ENCODE peak calls at places on chromosome 20, in nine cellular contexts. N is SK-N-MC, I is transverse colon, G is SK-N-SH, L is breast epithelium, C is sigmoid colon, R is K562, P is GM23338, S is stomach. T is an unnamed sample.
A peak's percentile ranks its signal among the peaks of the same experiment; 100 is the strongest.

GRCh38 chr20:49187330-49188100 is 619 bp downstream of the STAU1 start:
- DNase-seq in N (no peak), I (peak; percentile 23), G (peak; percentile 77), L (no peak), C (peak; percentile 70), R (no peak), P (peak; percentile 58), S (peak; percentile 28), T (no peak)

GRCh38 chr20:19649041-19649440 is 109.0 kb upstream of the RIN2 start:
- DNase-seq in N (no peak), I (no peak), G (no peak), L (no peak), C (no peak), R (no peak), P (no peak), S (no peak), T (no peak)

GRCh38 chr20:20329564-20329963 is 38.3 kb upstream of the INSM1 start:
- DNase-seq in N (no peak), I (no peak), G (no peak), L (no peak), C (no peak), R (no peak), P (no peak), S (no peak), T (no peak)

GRCh38 chr20:53773792-53774371 is 180.2 kb upstream of the ZNF217 start:
- DNase-seq in N (no peak), I (no peak), G (no peak), L (no peak), C (no peak), R (no peak), P (no peak), S (no peak), T (no peak)

GRCh38 chr20:23232679-23233308 is 117.8 kb upstream of the NXT1 start:
- DNase-seq in N (no peak), I (no peak), G (no peak), L (no peak), C (no peak), R (no peak), P (no peak), S (no peak), T (no peak)

GRCh38 chr20:60474385-60474910 is 516.2 kb downstream of the CDH26 start:
- DNase-seq in N (no peak), I (no peak), G (no peak), L (no peak), C (no peak), R (no peak), P (no peak), S (no peak), T (no peak)

GRCh38 chr20:297098-297924 is at the start of gene ZCCHC3:
- DNase-seq in N (no peak), I (peak; percentile 86), G (peak; percentile 96), L (peak; percentile 79), C (peak; percentile 96), R (peak; percentile 68), P (peak; percentile 97), S (peak; percentile 83), T (peak; percentile 95)

GRCh38 chr20:52494244-52494643 is 302.7 kb upstream of the ZFP64 start:
- DNase-seq in N (no peak), I (no peak), G (no peak), L (no peak), C (no peak), R (no peak), P (no peak), S (no peak), T (no peak)

GRCh38 chr20:59777814-59778575 is 155.4 kb downstream of the SYCP2 start:
- DNase-seq in N (no peak), I (no peak), G (no peak), L (peak; percentile 24), C (peak; percentile 55), R (no peak), P (no peak), S (peak; percentile 20), T (no peak)

GRCh38 chr20:9831032-9831431 is 7.8 kb downstream of the PAK5 start:
- DNase-seq in N (no peak), I (no peak), G (no peak), L (no peak), C (no peak), R (no peak), P (peak; percentile 59), S (no peak), T (no peak)

GRCh38 chr20:33399924-33400323 is 1.4 kb downstream of the CDK5RAP1 start:
- DNase-seq in N (no peak), I (no peak), G (no peak), L (no peak), C (no peak), R (no peak), P (no peak), S (no peak), T (no peak)

GRCh38 chr20:53853451-53853713 is 217.0 kb downstream of the BCAS1 start:
- DNase-seq in N (no peak), I (no peak), G (no peak), L (no peak), C (no peak), R (no peak), P (no peak), S (no peak), T (no peak)

GRCh38 chr20:49037962-49038387 is 8.1 kb upstream of the CSE1L start:
- DNase-seq in N (no peak), I (no peak), G (no peak), L (no peak), C (no peak), R (no peak), P (no peak), S (no peak), T (no peak)

DNA sequence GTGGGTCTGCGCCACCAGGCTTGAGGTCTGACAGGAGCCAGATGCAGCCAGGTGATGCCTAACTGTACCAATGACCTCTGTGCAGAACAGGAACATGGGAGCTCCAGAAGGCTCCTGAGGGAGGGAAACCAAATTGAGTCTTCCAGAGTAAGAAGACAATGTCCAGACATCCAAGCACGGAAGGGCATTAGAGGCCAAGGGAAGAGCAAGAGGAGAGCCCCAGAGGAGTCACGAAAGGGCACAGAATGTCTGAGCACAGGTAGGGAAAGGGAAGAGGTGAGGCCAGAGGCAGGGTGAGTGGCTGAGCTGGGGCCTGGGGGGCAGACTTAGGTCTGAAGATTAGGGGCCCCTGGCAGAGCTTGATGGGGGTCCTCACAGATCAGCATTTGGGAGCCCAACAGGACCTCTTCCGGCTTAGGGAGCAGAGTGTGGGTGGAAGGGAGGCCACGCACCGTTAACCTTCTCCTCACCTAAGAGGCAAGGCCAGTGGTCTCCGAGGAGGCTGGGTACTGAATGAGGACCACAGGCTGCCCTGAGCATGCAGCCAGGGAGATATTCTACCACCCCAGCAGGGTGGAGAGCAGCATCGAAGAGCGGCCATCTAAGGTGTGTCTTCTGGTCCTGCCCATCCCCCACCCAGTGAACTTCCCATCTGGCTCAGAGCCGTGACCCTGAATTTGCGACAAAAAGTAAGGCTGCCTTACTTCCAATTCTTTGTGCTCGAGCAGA is 41.7 kb downstream of the RRBP1 start:
- DNase-seq in N (no peak), I (no peak), G (no peak), L (no peak), C (no peak), R (no peak), P (no peak), S (no peak), T (no peak)
- TF ChIP-seq POLR2AphosphoS5 in N (no peak), I (no peak), G (no peak), L (no peak), C (no peak), R (no peak), P (no peak), S (no peak), T (no peak)

GRCh38 chr20:25397081-25397480 is 6.4 kb upstream of the ABHD12 start:
- DNase-seq in N (no peak), I (peak; percentile 53), G (no peak), L (no peak), C (no peak), R (no peak), P (no peak), S (no peak), T (no peak)

GRCh38 chr20:25402583-25402982 is 4.9 kb upstream of the GINS1 start:
- DNase-seq in N (no peak), I (no peak), G (no peak), L (no peak), C (no peak), R (no peak), P (peak; percentile 49), S (no peak), T (no peak)

GRCh38 chr20:25397827-25398226 is 7.2 kb upstream of the ABHD12 start:
- DNase-seq in N (no peak), I (no peak), G (no peak), L (no peak), C (no peak), R (no peak), P (no peak), S (no peak), T (no peak)

GRCh38 chr20:25398363-25399037 is 7.9 kb upstream of the ABHD12 start:
- DNase-seq in N (peak; percentile 18), I (no peak), G (no peak), L (no peak), C (no peak), R (no peak), P (no peak), S (no peak), T (no peak)

GRCh38 chr20:25399038-25399430 is 8.4 kb upstream of the ABHD12 start:
- DNase-seq in N (peak; percentile 47), I (peak; percentile 19), G (peak; percentile 68), L (no peak), C (no peak), R (peak; percentile 23), P (peak; percentile 83), S (peak; percentile 45), T (no peak)
- H3K27ac ChIP-seq in N (peak overlapping the region; percentile 88), I (peak overlapping the region; percentile 88), G (no peak overlapping the region), L (peak overlapping the region; percentile 54), C (no peak overlapping the region), R (no peak overlapping the region), P (no peak overlapping the region), S (no peak overlapping the region), T (no peak overlapping the region)

DNA sequence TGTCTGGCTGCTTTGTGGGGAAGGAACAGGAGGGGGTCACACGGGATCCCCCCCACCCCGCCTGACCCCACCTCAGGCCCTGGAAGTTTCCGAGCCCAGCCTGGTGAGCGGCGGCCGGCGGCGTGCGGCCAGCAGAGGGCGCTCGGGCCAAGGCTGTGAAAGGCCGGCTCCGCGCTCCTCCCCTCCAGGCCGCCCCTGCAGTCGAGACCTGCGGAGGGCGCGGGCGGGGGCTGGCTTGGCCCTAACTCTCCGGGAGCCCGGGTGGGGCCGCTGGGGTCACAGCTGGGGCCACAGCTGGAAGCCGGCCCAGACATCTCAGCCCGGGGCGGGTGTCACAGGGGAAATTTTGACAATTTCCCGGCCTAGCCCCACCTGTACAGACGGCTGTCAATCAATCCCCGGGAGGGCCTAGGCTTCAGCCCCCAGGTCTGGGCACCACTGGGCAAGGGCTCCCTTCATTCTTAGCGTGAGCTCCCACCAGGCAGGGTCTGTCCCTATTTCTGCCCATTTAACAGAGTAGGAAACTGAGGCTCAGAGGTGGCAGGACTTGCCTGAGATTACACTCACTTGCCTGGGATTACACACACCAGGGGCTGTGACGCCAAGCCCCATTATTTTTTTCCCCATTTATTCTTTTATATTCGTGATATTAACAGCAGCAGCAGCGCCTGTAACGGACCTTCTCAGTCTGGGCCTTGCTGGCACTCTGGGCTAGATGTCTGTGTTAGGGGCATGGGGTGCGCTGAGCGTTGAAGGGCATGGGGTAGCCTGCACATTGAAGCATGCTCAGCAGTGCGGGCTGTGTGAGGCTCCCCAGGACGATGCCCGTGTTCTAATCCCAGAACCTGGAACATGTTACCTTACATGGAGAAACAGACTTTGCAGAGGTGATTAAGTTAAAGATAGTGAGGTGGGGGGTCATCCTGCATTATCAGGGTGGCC is 23.0 kb downstream of the ZBP1 start:
- DNase-seq in N (no peak), I (peak; percentile 79), G (peak; percentile 94), L (no peak), C (peak; percentile 79), R (peak; percentile 93), P (peak; percentile 81), S (peak; percentile 77), T (peak; percentile 94)
- H3K4me3 ChIP-seq in N (no peak overlapping the region), I (no peak overlapping the region), G (peak overlapping the region; percentile 18), L (peak overlapping the region; percentile 21), C (no peak overlapping the region), R (no peak overlapping the region), P (peak overlapping the region; percentile 50), S (no peak overlapping the region), T (peak overlapping the region; percentile 18)

GRCh38 chr20:64052987-64053840 is 3.8 kb upstream of the SOX18 start:
- DNase-seq in N (no peak), I (no peak), G (no peak), L (no peak), C (no peak), R (no peak), P (no peak), S (no peak), T (no peak)
- TF ChIP-seq POLR2AphosphoS5 in N (no peak), I (no peak), G (no peak), L (no peak), C (no peak), R (no peak), P (no peak), S (no peak), T (no peak)

T was measured in spleen.